ENCODE peak calls at places on chromosome 5, in five cellular contexts. G is astrocyte of the hippocampus, T is NCI-H1930, R is iris pigment epithelial cell, U is amygdala. Z is an unnamed sample.

GRCh38 chr5:16791036-16791705 is 144.9 kb downstream of the MYO10 start:
- DNase-seq in G (peak; percentile 76), T (peak; percentile 30), R (peak; percentile 69), U (no peak), Z (peak; percentile 41)

GRCh38 chr5:123285122-123286011 is 137.8 kb downstream of the CEP120 start:
- DNase-seq in G (peak; percentile 49), T (no peak), R (peak; percentile 44), U (no peak), Z (no peak)

GRCh38 chr5:24598926-24599325 is 45.9 kb downstream of the CDH10 start:
- DNase-seq in G (no peak), T (no peak), R (no peak), U (no peak), Z (no peak)

GRCh38 chr5:32713396-32714381 is 2.6 kb downstream of the NPR3 start:
- DNase-seq in G (peak; percentile 34), T (no peak), R (peak; percentile 29), U (no peak), Z (no peak)

GRCh38 chr5:116409591-116410296 is 164.9 kb downstream of the SEMA6A start:
- DNase-seq in G (no peak), T (no peak), R (no peak), U (no peak), Z (no peak)

GRCh38 chr5:15819617-15820016 is 319.6 kb downstream of the FBXL7 start:
- DNase-seq in G (no peak), T (no peak), R (no peak), U (no peak), Z (no peak)

GRCh38 chr5:5585751-5586341 is 163.4 kb downstream of the ICE1 start:
- DNase-seq in G (no peak), T (no peak), R (no peak), U (no peak), Z (no peak)

GRCh38 chr5:107669543-107670027 is 1.2 kb downstream of the EFNA5 start:
- DNase-seq in G (peak; percentile 64), T (no peak), R (peak; percentile 46), U (no peak), Z (no peak)

GRCh38 chr5:140556438-140556837 is 835 bp downstream of the SRA1 start:
- DNase-seq in G (peak; percentile 44), T (no peak), R (no peak), U (no peak), Z (no peak)

GRCh38 chr5:33297760-33298216 is 143.0 kb upstream of the TARS1 start:
- DNase-seq in G (no peak), T (peak; percentile 57), R (no peak), U (no peak), Z (no peak)

GRCh38 chr5:135211083-135211790 is 177.2 kb upstream of the PITX1 start:
- DNase-seq in G (no peak), T (no peak), R (no peak), U (no peak), Z (no peak)

GRCh38 chr5:95365302-95366095 is 25.7 kb upstream of the FAM81B start:
- DNase-seq in G (no peak), T (no peak), R (no peak), U (no peak), Z (no peak)

GRCh38 chr5:45692481-45692880 is 3.7 kb downstream of the HCN1 start:
- DNase-seq in G (no peak), T (no peak), R (no peak), U (no peak), Z (no peak)

GRCh38 chr5:142669479-142669878 is 16.4 kb downstream of the FGF1 start:
- DNase-seq in G (no peak), T (no peak), R (no peak), U (no peak), Z (no peak)

GRCh38 chr5:73497537-73498056 is 645 bp upstream of the BTF3 start:
- DNase-seq in G (no peak), T (no peak), R (no peak), U (no peak), Z (no peak)

GRCh38 chr5:74424162-74424868 is 216.2 kb downstream of the ENC1 start:
- DNase-seq in G (no peak), T (no peak), R (peak; percentile 62), U (no peak), Z (no peak)

GRCh38 chr5:81719743-81720142 is 31.2 kb downstream of the SSBP2 start:
- DNase-seq in G (no peak), T (no peak), R (no peak), U (no peak), Z (no peak)

GRCh38 chr5:1851290-1851934 is 31.3 kb downstream of the IRX4 start:
- DNase-seq in G (no peak), T (no peak), R (no peak), U (no peak), Z (no peak)

GRCh38 chr5:133664422-133664821 is 52.1 kb upstream of the FSTL4 start:
- DNase-seq in G (peak; percentile 17), T (no peak), R (peak; percentile 12), U (no peak), Z (no peak)

GRCh38 chr5:160844177-160844576 is 7.8 kb downstream of the ATP10B start:
- DNase-seq in G (no peak), T (no peak), R (no peak), U (no peak), Z (no peak)

GRCh38 chr5:72938206-72938605 is 17.6 kb upstream of the FCHO2 start:
- DNase-seq in G (no peak), T (no peak), R (no peak), U (no peak), Z (no peak)

GRCh38 chr5:82374637-82375036 is 96.5 kb upstream of the RPS23 start:
- DNase-seq in G (no peak), T (no peak), R (no peak), U (no peak), Z (no peak)

GRCh38 chr5:61999371-61999770 is 306.6 kb upstream of the KIF2A start:
- DNase-seq in G (no peak), T (no peak), R (no peak), U (no peak), Z (no peak)

GRCh38 chr5:139848508-139849100 is 53.0 kb downstream of the PSD2 start:
- DNase-seq in G (no peak), T (no peak), R (no peak), U (no peak), Z (no peak)

GRCh38 chr5:35145671-35146317 is 84.5 kb downstream of the PRLR start:
- DNase-seq in G (peak; percentile 16), T (no peak), R (no peak), U (no peak), Z (no peak)

GRCh38 chr5:140794594-140795258 is at the start of gene PCDHA2:
- DNase-seq in G (no peak), T (peak; percentile 37), R (no peak), U (no peak), Z (no peak)